ENCODE peak calls at places on chromosomes 16 and 17, in nine cellular contexts. E is activated T-cell treated with anti-CD3 and anti-CD28 coated beads, Interleukin-2, amount 50 U/mL, for 1 hour; Z is activated CD4-positive, alpha-beta T cell treated with anti-CD3 and anti-CD28 coated beads, Interleukin-2, amount 50 U/mL, for 1 hour; U is NCI-H2081; S is kidney glomerular epithelial cell; P is HTR-8/SVneo; H is NCI-H510A treated with DMSO at 0.1 percent for 48 hours; V is skeletal muscle cell; B is fibroblast of mammary gland. Q is an unnamed sample.

GRCh38 chr17:67015001-67015400 is 29.4 kb upstream of the CACNG1 start:
- DNase-seq in V (no peak), P (no peak), Z (no peak), H (no peak), E (no peak), B (no peak), U (no peak), S (no peak), Q (no peak)

GRCh38 chr17:6435968-6436367 is 1.0 kb upstream of the AIPL1 start:
- DNase-seq in V (no peak), U (peak), Z (peak), H (peak), P (peak), S (peak), B (peak), E (peak), Q (no peak)

GRCh38 chr16:84829168-84829965 is 9.6 kb downstream of the CRISPLD2 start:
- DNase-seq in S (peak), V (peak), H (no peak), U (no peak), P (peak), B (peak), E (no peak), Z (no peak), Q (no peak)

GRCh38 chr17:74443516-74444296 is 11.8 kb downstream of the GPRC5C start:
- DNase-seq in H (no peak), P (no peak), U (no peak), Z (no peak), E (no peak), S (no peak), V (no peak), B (no peak), Q (no peak)

GRCh38 chr17:43880420-43880991 is 26.8 kb downstream of the MPP2 start:
- DNase-seq in E (peak), Z (peak), B (no peak), U (no peak), S (no peak), H (no peak), V (no peak), P (peak), Q (no peak)

GRCh38 chr16:2977440-2977839 is 2.8 kb downstream of the PKMYT1 start:
- DNase-seq in V (no peak), Z (no peak), H (no peak), E (no peak), U (peak), P (no peak), S (no peak), B (no peak), Q (no peak)

GRCh38 chr16:86824751-86825310 is 246.5 kb downstream of the FOXL1 start:
- DNase-seq in P (peak), U (no peak), B (peak), V (peak), E (no peak), S (no peak), Z (no peak), H (no peak), Q (no peak)

GRCh38 chr17:77763575-77763974 is 194.9 kb upstream of the TNRC6C start:
- DNase-seq in V (no peak), P (no peak), E (no peak), B (no peak), H (peak), Z (no peak), U (no peak), S (no peak), Q (no peak)

GRCh38 chr16:85646976-85647375 is 33.9 kb downstream of the GSE1 start:
- DNase-seq in Z (no peak), P (no peak), U (no peak), H (no peak), S (no peak), E (no peak), B (no peak), V (no peak), Q (no peak)